ENCODE peak calls at places on chromosomes 12 and 14, in six cellular contexts. P is GM12878, T is H1, O is HCT116, I is HepG2, N is SK-N-SH. G is an unnamed sample.
A peak's percentile ranks its signal among the peaks of the same experiment; 100 is the strongest.

GRCh38 chr12:2904260-2904659 is 13.6 kb downstream of the TULP3 start:
- DNase-seq in T (no peak), N (no peak), O (no peak), P (no peak), I (no peak), G (no peak)

GRCh38 chr12:104609083-104609844 is 152.5 kb downstream of the CHST11 start:
- DNase-seq in P (no peak), O (no peak), T (no peak), N (no peak), I (no peak), G (no peak)

GRCh38 chr14:74508292-74508731 is 14.7 kb downstream of the ISCA2 start:
- DNase-seq in I (peak; percentile 54), N (peak; percentile 77), O (no peak), T (no peak), P (no peak), G (no peak)

GRCh38 chr12:89817501-89818226 is 109.0 kb upstream of the ATP2B1 start:
- DNase-seq in P (no peak), T (no peak), N (no peak), I (no peak), O (no peak), G (no peak)

GRCh38 chr12:100375023-100375737 is 18.3 kb downstream of the SLC17A8 start:
- DNase-seq in T (no peak), P (no peak), I (no peak), N (no peak), O (no peak), G (no peak)

GRCh38 chr14:76715927-76716200 is 45.4 kb upstream of the VASH1 start:
- DNase-seq in T (no peak), O (no peak), I (no peak), P (no peak), N (no peak), G (no peak)

GRCh38 chr14:104051092-104051813 is 34.2 kb upstream of the ASPG start:
- DNase-seq in I (no peak), T (no peak), N (no peak), P (no peak), O (no peak), G (no peak)

GRCh38 chr14:33592298-33592697 is 358.6 kb downstream of the EGLN3 start:
- DNase-seq in P (no peak), O (no peak), I (no peak), T (no peak), N (no peak), G (no peak)

GRCh38 chr12:113358381-113359132 is at the start of gene PLBD2:
- DNase-seq in P (peak; percentile 59), I (peak; percentile 80), T (peak; percentile 77), O (peak; percentile 82), N (peak; percentile 99), G (no peak)

GRCh38 chr12:120903382-120903817 is 758 bp downstream of the SPPL3 start:
- DNase-seq in T (no peak), I (peak; percentile 39), N (peak; percentile 81), O (no peak), P (peak; percentile 48), G (no peak)

GRCh38 chr12:121084229-121084628 is 45.2 kb upstream of the OASL start:
- DNase-seq in T (no peak), I (no peak), P (no peak), O (no peak), N (no peak), G (no peak)

GRCh38 chr12:9032202-9032964 is 43.0 kb downstream of the KLRG1 start:
- DNase-seq in P (no peak), T (no peak), N (no peak), I (no peak), O (no peak), G (no peak)

GRCh38 chr14:21308132-21308478 is 28.2 kb downstream of the RPGRIP1 start:
- DNase-seq in I (peak; percentile 89), P (no peak), N (no peak), O (no peak), T (no peak), G (no peak)

GRCh38 chr14:79596531-79596930 is 614.8 kb downstream of the DIO2 start:
- DNase-seq in P (no peak), O (no peak), I (no peak), T (no peak), N (no peak), G (no peak)

GRCh38 chr12:4001031-4001430 is 127.8 kb upstream of the PARP11 start:
- DNase-seq in N (no peak), P (no peak), I (no peak), O (no peak), T (no peak), G (no peak)

GRCh38 chr12:6230321-6231110 is 30.3 kb downstream of the CD9 start:
- DNase-seq in N (no peak), O (no peak), T (no peak), I (peak; percentile 92), P (peak; percentile 69), G (no peak)

GRCh38 chr12:58943079-58943478 is 22.8 kb upstream of the LRIG3 start:
- DNase-seq in T (no peak), N (no peak), P (no peak), I (no peak), O (no peak), G (no peak)

GRCh38 chr12:27808831-27809230 is 28.8 kb upstream of the MANSC4 start:
- DNase-seq in N (no peak), T (no peak), P (no peak), I (no peak), O (no peak), G (no peak)

GRCh38 chr14:89428556-89429196 is 11.6 kb upstream of the FOXN3 start:
- DNase-seq in I (no peak), O (no peak), P (no peak), T (no peak), N (no peak), G (no peak)

GRCh38 chr12:63499567-63499966 is 168.7 kb downstream of the DPY19L2 start:
- DNase-seq in P (no peak), N (no peak), O (no peak), I (no peak), T (no peak), G (no peak)

GRCh38 chr12:51351913-51352532 is 5.5 kb upstream of the CELA1 start:
- DNase-seq in I (peak; percentile 30), N (peak; percentile 38), P (no peak), O (peak; percentile 27), T (peak; percentile 59), G (no peak)

GRCh38 chr12:125013816-125014442 is 20.5 kb downstream of the BRI3BP start:
- DNase-seq in N (no peak), T (no peak), O (no peak), P (no peak), I (no peak), G (no peak)

GRCh38 chr12:25694072-25694471 is 141.0 kb upstream of the LMNTD1 start:
- DNase-seq in T (no peak), I (peak; percentile 6), N (peak; percentile 53), O (no peak), P (no peak), G (no peak)

GRCh38 chr14:94451091-94451751 is 1.4 kb downstream of the SERPINA11 start:
- DNase-seq in P (no peak), I (peak; percentile 85), O (no peak), T (no peak), N (no peak), G (no peak)

GRCh38 chr12:57173089-57173488 is 25.7 kb upstream of the LRP1-AS start:
- DNase-seq in P (no peak), O (no peak), N (peak; percentile 84), I (peak; percentile 51), T (peak; percentile 19), G (no peak)

GRCh38 chr14:85587152-85587697 is 57.3 kb downstream of the FLRT2 start:
- DNase-seq in P (no peak), T (no peak), O (no peak), N (no peak), I (no peak), G (no peak)

GRCh38 chr12:88801227-88802225 is 221.3 kb upstream of the KITLG start:
- DNase-seq in N (no peak), T (no peak), P (no peak), O (no peak), I (no peak), G (no peak)
- TF ChIP-seq SIN3A in N (no peak), T (no peak), P (no peak), O (no peak), I (no peak), G (no peak)

GRCh38 chr14:49893309-49894213 is 679 bp downstream of the ARF6 start:
- DNase-seq in P (no peak), N (peak; percentile 80), O (no peak), T (no peak), I (no peak), G (no peak)
- H3K4me3 ChIP-seq in P (peak overlapping the region; percentile 97), N (peak overlapping the region; percentile 85), O (peak overlapping the region; percentile 72), T (peak overlapping the region; percentile 82), I (peak overlapping the region; percentile 97), G (peak overlapping the region; percentile 80)

DNA sequence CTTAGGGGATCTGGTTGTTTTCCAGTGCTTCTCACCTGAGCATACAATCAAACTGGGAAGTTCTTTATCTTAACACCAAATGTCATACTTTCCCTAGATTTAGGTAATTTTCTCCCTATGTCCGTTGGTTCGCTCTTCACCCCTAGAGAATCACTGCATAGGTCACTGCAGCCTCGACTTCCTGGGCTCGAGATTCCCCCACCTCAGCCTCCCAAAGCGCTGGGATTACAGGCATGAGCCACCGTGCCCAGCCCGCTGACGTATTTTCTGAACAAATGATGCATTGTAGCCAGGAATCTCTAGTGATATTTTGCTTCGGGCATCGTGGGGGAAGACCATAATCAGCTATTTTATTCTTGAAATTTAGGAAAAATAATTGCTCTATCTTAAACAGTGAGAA is 1.1 kb upstream of the RPL41 start:
- DNase-seq in I (no peak), P (no peak), N (no peak), O (no peak), T (no peak), G (no peak)
- TF ChIP-seq SIN3A in I (no peak), P (no peak), N (no peak), O (no peak), T (peak; percentile 17), G (no peak)

GRCh38 chr14:82999802-83000201 is 1466.1 kb upstream of the SEL1L start:
- DNase-seq in T (peak; percentile 2), P (no peak), I (no peak), O (no peak), N (no peak), G (no peak)
- H3K4me3 ChIP-seq in T (no peak overlapping the region), P (no peak overlapping the region), I (no peak overlapping the region), O (no peak overlapping the region), N (no peak overlapping the region), G (no peak overlapping the region)

DNA sequence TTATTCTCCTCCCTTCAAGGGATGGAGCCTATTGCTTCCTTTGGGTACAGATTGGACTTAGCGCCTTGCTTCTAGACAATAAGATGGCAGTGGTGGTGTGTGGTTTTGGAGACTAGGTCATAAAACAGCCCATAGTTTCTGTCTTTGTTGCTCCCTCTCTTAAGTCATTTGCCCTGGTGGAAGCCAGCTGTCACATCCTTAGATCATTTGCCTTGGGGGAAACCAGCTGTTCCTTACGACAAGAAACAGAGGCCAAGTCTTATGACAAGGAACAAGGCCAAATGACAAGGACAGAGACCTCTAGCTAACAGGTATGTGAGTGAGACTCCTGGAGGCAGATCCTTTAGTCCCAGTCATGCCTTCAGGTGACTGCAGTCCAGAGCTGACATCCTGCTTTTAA is 9.2 kb upstream of the PALS1 start:
- DNase-seq in O (no peak), P (no peak), N (peak; percentile 34), T (no peak), I (no peak), G (no peak)
- TF ChIP-seq SIN3A in O (no peak), P (no peak), N (no peak), T (no peak), I (no peak), G (no peak)